ENCODE peak calls at places on chromosomes 16 and 17, in nine cellular contexts. M, Z, O, S, N, A, T, X and R are unnamed samples.

GRCh38 chr17:1939979-1940809 is 84.9 kb downstream of the RTN4RL1 start:
- DNase-seq in Z (no peak), X (no peak), S (no peak), N (no peak), O (no peak), M (no peak), A (no peak), T (no peak), R (no peak)

GRCh38 chr17:59275618-59276017 is 55.3 kb downstream of the GDPD1 start:
- DNase-seq in N (no peak), S (no peak), A (no peak), T (no peak), M (no peak), O (no peak), Z (no peak), X (no peak), R (no peak)

GRCh38 chr17:1362065-1362848 is 37.8 kb downstream of the YWHAE start:
- DNase-seq in S (no peak), A (no peak), X (peak), O (no peak), Z (no peak), T (no peak), M (no peak), N (no peak), R (no peak)

GRCh38 chr16:58196898-58197313 is 1.0 kb downstream of the CSNK2A2 start:
- DNase-seq in X (peak), T (peak), O (peak), M (peak), A (no peak), Z (no peak), S (no peak), N (no peak), R (no peak)

GRCh38 chr17:68455756-68456528 is 1.4 kb downstream of the WIPI1 start:
- DNase-seq in O (peak), X (peak), Z (no peak), N (no peak), A (no peak), T (peak), M (no peak), S (no peak), R (no peak)

GRCh38 chr17:82257473-82257872 is 16.0 kb downstream of the CSNK1D start:
- DNase-seq in N (no peak), T (peak), S (peak), O (no peak), M (no peak), X (peak), Z (no peak), A (no peak), R (no peak)

GRCh38 chr17:17859909-17860760 is 23.3 kb upstream of the SREBF1 start:
- DNase-seq in X (peak), Z (peak), T (peak), S (peak), N (peak), M (peak), O (peak), A (peak), R (peak)

GRCh38 chr16:27703545-27703944 is 153.6 kb downstream of the KATNIP start:
- DNase-seq in T (no peak), M (no peak), S (no peak), A (no peak), Z (no peak), O (peak), N (no peak), X (peak), R (no peak)

GRCh38 chr17:73315481-73315880 is 3.7 kb upstream of the CDC42EP4 start:
- DNase-seq in S (no peak), T (no peak), M (no peak), O (no peak), X (no peak), A (no peak), Z (no peak), N (no peak), R (no peak)

GRCh38 chr17:40556198-40556661 is 9.0 kb downstream of the CCR7 start:
- DNase-seq in S (no peak), X (no peak), N (no peak), A (no peak), T (no peak), M (no peak), O (no peak), Z (no peak), R (no peak)

GRCh38 chr16:89015271-89015859 is 38.4 kb upstream of the CBFA2T3 start:
- DNase-seq in X (no peak), T (no peak), Z (peak), A (no peak), N (no peak), M (no peak), O (no peak), S (no peak), R (peak)

GRCh38 chr16:66439051-66439730 is 12.1 kb downstream of the BEAN1 start:
- DNase-seq in O (no peak), A (no peak), S (no peak), T (no peak), M (no peak), X (no peak), N (no peak), Z (no peak), R (no peak)

GRCh38 chr17:17729620-17730249 is 48.5 kb downstream of the RAI1 start:
- DNase-seq in T (peak), S (no peak), Z (no peak), A (no peak), N (no peak), M (peak), X (no peak), O (no peak), R (no peak)

DNA sequence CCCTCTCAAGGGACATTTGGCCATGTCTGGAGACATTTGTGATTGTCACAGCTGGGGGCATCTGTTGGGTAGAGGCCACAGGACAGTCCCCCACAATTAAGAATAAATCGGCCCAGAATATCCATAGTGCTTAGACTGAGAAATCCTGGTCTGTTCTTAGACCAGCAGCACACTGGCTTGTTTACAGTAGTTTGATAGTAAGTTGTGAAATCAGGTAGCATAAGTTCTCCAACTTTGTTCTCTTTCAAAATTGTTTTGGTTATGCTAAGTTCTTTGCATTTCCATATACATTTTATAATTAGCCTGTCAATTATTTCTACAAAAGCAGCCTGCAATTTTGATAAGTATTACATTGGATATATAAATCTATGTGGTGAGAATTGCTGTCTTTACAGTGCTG is 6.8 kb downstream of the MGRN1 start:
- DNase-seq in N (no peak), T (no peak), M (no peak), X (no peak), S (no peak), Z (no peak), A (no peak), O (no peak), R (no peak)
- H3K4me3 ChIP-seq in N (no peak), T (no peak), M (no peak), X (no peak), S (no peak), Z (no peak), A (no peak), O (no peak), R (no peak)

GRCh38 chr17:78933959-78934568 is 8.9 kb upstream of the TIMP2 start:
- DNase-seq in M (no peak), N (peak), A (peak), O (peak), T (peak), X (peak), Z (peak), S (peak), R (peak)
- H3K4me3 ChIP-seq in M (no peak), N (no peak), A (peak), O (peak), T (no peak), X (peak), Z (no peak), S (no peak), R (peak)

DNA sequence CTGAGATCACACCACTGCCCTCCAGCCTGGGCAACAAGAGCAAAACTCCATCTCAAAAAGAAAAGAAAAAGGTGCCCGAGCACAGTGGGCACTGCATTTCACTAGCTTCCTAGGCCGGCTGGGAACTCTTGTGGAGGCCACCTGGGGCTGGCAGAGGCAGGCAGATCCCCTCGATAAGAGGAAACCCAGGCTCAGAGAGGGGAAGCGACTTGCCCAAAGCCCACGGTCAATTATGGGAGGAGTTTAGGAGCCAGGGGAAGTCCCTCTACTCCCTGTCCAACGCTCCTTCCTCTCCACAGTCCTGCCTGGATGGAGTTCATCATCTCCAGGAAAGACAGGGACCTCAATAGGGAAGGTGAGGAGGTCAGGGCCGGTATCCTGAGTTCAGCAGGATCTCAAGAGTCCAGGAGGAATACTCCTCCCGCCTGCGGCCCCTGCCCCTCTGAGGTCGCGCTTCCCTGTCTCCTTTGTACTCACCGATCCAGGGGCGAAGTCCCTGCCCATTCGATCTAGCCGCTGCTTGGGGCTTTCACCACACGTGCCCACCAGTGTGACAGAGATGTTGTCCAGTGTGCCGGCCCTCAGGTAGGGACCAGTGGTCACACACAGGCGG is 841 bp downstream of the ALOXE3 start:
- DNase-seq in T (peak), S (no peak), M (no peak), Z (no peak), A (peak), X (no peak), N (no peak), O (no peak), R (no peak)
- H3K4me3 ChIP-seq in T (peak), S (no peak), M (peak), Z (no peak), A (peak), X (peak), N (peak), O (no peak), R (peak)

GRCh38 chr16:3175157-3176153 is 12.5 kb upstream of the OR1F1 start:
- DNase-seq in T (peak), A (no peak), Z (no peak), O (peak), S (no peak), X (no peak), N (no peak), M (peak), R (no peak)
- H3K4me3 ChIP-seq in T (peak), A (no peak), Z (no peak), O (no peak), S (no peak), X (no peak), N (peak), M (no peak), R (no peak)

GRCh38 chr17:49502258-49502657 is 7.2 kb downstream of the NGFR start:
- DNase-seq in X (no peak), A (no peak), Z (no peak), T (no peak), S (no peak), N (no peak), M (no peak), O (no peak), R (no peak)
- H3K4me3 ChIP-seq in X (no peak), A (no peak), Z (no peak), T (no peak), S (no peak), N (no peak), M (no peak), O (no peak), R (no peak)

DNA sequence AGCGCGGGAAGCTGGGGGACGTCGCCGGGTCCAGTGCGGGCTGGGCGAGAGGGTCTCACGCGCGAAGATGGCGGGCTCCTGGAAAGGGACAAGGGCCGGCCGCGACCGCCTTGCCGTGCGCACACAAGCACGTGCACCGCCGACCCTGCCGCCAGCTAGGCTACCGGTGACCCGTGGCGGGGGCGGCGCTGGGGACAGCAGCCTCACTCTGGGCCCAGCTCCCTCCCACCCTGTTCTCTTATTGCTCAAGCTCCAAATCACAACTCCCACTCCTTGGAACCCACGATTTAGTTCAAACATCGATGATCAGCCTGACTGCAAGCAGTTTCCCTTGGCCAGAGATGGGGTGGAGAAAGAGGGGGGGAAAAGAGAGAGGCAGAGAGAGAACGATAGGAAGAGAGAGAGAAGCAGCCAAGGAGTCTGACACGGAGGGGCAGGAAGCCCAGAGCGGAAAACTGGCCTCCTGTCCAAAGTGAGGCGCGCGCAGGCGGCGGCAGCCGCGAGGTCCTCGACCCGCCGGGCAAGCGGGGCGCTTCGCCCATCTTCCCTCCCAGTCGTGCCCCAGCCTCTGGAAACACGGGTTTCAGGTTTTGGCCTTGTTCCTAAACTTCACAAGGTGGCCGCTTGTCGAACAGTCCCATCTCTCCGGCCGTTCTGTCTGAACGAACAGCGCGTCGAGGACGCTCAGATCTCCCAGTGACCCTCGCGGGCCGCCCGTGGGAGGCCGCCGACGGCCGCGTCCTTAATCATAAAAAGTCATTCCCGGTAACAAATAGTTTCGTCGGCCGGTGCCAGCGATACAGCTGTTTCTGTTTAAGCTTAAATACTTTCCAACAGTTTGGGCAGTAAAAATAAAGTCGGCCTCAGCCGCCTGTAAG is 1.7 kb upstream of the CBX8 start:
- DNase-seq in X (peak), O (peak), Z (peak), A (no peak), N (no peak), M (no peak), T (peak), S (no peak), R (no peak)
- H3K4me3 ChIP-seq in X (peak), O (peak), Z (no peak), A (peak), N (peak), M (peak), T (no peak), S (peak), R (peak)

DNA sequence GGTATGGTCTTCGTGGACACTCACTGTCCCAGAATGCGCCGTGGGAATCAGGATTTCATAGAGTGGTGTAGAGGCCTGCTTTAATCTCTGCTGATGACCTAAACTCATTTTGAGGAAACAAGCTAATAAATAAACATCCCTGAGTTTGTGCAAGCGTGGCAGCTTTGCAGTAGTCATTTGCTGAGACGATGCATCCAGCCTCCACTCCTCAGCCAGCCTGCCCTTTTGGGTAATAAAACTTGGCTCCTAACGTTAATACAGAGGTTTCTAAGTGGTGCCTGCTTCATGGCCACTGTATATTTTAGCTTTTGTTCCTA is 1.3 kb downstream of the DGKE start:
- DNase-seq in T (no peak), M (no peak), N (no peak), S (no peak), Z (no peak), O (no peak), X (no peak), A (no peak), R (no peak)
- H3K4me3 ChIP-seq in T (no peak), M (no peak), N (peak), S (no peak), Z (no peak), O (peak), X (peak), A (peak), R (peak)